ENCODE peak calls at places on chromosomes 2 and 18, in four cellular contexts. H is GM18507, C is MCF 10A, R is dorsolateral prefrontal cortex. J is an unnamed sample.

GRCh38 chr2:12448846-12449480 is 267.8 kb upstream of the TRIB2 start:
- DNase-seq in C (peak), R (no peak), H (no peak), J (no peak)

GRCh38 chr2:36780231-36780808 is 83.8 kb downstream of the VIT start:
- DNase-seq in R (no peak), C (peak), H (peak), J (peak)

GRCh38 chr2:43609304-43609883 is 13.6 kb upstream of the THADA start:
- DNase-seq in R (peak), H (no peak), C (peak), J (no peak)

GRCh38 chr2:185436787-185437372 is 301.7 kb upstream of the FSIP2 start:
- DNase-seq in H (no peak), C (no peak), R (no peak), J (no peak)

GRCh38 chr2:32678825-32679224 is 51.0 kb downstream of the TTC27 start:
- DNase-seq in C (peak), R (no peak), H (no peak), J (no peak)

GRCh38 chr2:201233192-201234166 is 26.9 kb upstream of the CASP8 start:
- DNase-seq in H (no peak), R (no peak), C (peak), J (no peak)

GRCh38 chr2:108974674-108975073 is 14.3 kb downstream of the EDAR start:
- DNase-seq in H (no peak), C (no peak), R (no peak), J (no peak)

GRCh38 chr2:19178175-19178574 is 180.2 kb downstream of the OSR1 start:
- DNase-seq in R (no peak), H (no peak), C (peak), J (no peak)

GRCh38 chr18:50231621-50232020 is 34.7 kb downstream of the CFAP53 start:
- DNase-seq in H (no peak), C (peak), R (no peak), J (peak)

GRCh38 chr18:50340078-50340477 is 34.8 kb upstream of the SKA1 start:
- DNase-seq in H (no peak), R (no peak), C (no peak), J (no peak)

GRCh38 chr18:58279504-58280158 is 235.6 kb downstream of the NEDD4L start:
- DNase-seq in H (no peak), C (no peak), R (no peak), J (no peak)

GRCh38 chr2:164478205-164478604 is 143.1 kb downstream of the GRB14 start:
- DNase-seq in H (no peak), C (no peak), R (no peak), J (no peak)